ENCODE peak calls at places on chromosome 7, in eight cellular contexts. Y is prostate gland, R is transverse colon, S is heart left ventricle, C is HCT116, O is GM12892, F is stomach, V is A549. M is an unnamed sample.

GRCh38 chr7:73839290-73839689 is 3.0 kb downstream of the METTL27 start:
- DNase-seq in V (no peak), Y (no peak), R (no peak), C (no peak), O (no peak), S (no peak), F (no peak), M (no peak)

GRCh38 chr7:17939111-17939669 is 1.1 kb downstream of the SNX13 start:
- DNase-seq in Y (peak; percentile 7), S (no peak), R (no peak), F (no peak), C (no peak), O (no peak), V (peak; percentile 33), M (peak; percentile 58)

GRCh38 chr7:137916980-137917645 is 70.3 kb upstream of the DGKI start:
- DNase-seq in V (no peak), C (no peak), R (no peak), O (no peak), S (no peak), Y (no peak), F (no peak), M (no peak)

GRCh38 chr7:79050592-79050991 is 402.9 kb downstream of the MAGI2 start:
- DNase-seq in R (no peak), C (no peak), S (no peak), F (no peak), V (no peak), Y (no peak), O (no peak), M (no peak)

GRCh38 chr7:2109936-2110585 is 122.7 kb downstream of the MAD1L1 start:
- DNase-seq in Y (no peak), R (no peak), S (no peak), V (peak; percentile 83), C (peak; percentile 94), O (peak; percentile 63), F (peak; percentile 39), M (peak; percentile 81)

GRCh38 chr7:94030634-94031033 is 26.5 kb upstream of the BET1 start:
- DNase-seq in Y (no peak), R (no peak), F (no peak), O (no peak), S (no peak), V (no peak), C (no peak), M (no peak)

GRCh38 chr7:15686209-15686956 is at the start of gene MEOX2:
- DNase-seq in O (no peak), Y (no peak), S (peak; percentile 90), R (peak; percentile 44), V (peak; percentile 10), C (no peak), F (no peak), M (no peak)

GRCh38 chr7:29494350-29494749 is 69.3 kb upstream of the PRR15 start:
- DNase-seq in S (no peak), V (peak; percentile 36), Y (no peak), C (no peak), R (no peak), F (no peak), O (no peak), M (no peak)

GRCh38 chr7:93249749-93250148 is 17.6 kb downstream of the VPS50 start:
- DNase-seq in O (no peak), C (no peak), V (no peak), S (no peak), R (no peak), Y (no peak), F (no peak), M (no peak)

GRCh38 chr7:49822862-49823261 is 49.4 kb downstream of the VWC2 start:
- DNase-seq in C (no peak), S (no peak), O (no peak), F (no peak), V (no peak), Y (no peak), R (no peak), M (no peak)

GRCh38 chr7:20219062-20219445 is 1.9 kb upstream of the MACC1 start:
- DNase-seq in V (no peak), S (no peak), Y (no peak), R (no peak), C (no peak), F (no peak), O (no peak), M (peak; percentile 65)

GRCh38 chr7:152664636-152665035 is 11.3 kb downstream of the XRCC2 start:
- DNase-seq in F (peak; percentile 29), Y (no peak), O (no peak), C (no peak), S (no peak), V (peak; percentile 40), R (no peak), M (no peak)

GRCh38 chr7:55185321-55185802 is 166.5 kb downstream of the EGFR start:
- DNase-seq in S (no peak), V (no peak), R (no peak), Y (peak; percentile 41), C (no peak), O (no peak), F (no peak), M (no peak)

DNA sequence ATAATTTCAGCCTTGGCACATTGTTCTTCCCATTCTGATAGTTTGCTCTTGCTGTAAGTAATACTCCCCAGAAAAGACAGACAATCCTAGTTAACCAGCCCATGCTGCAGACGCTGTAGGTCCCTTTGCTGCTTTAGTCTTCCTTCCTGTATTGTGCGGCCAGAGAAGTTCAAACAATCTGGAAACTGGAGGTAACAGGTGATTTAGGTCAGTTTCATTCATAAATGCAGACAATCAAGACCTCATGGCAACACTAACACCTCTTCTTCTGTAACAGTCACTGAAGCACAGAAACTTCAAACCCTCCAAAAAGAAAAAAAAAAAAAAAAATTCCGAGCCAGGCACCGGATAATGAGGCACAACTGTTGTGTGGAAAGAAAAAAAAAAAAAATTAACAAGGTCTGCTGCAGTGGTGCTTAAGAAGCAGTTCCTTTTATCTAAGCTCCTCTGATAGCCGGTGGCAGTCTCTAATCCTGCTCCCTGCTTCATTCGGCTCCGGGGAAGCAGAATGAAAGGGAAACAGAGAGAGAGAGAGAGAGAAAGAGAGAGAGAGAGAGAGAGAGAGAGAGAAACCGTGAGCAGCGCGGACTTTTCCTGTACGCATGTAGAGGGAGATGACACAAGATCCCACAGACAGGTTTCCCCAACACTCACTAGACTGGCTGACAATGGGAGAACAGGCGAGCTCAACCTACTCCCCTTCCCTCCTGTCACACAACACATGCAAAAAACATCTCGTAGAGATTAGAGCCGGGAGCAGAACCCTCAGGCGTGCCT is at the start of gene SEMA3A:
- DNase-seq in Y (peak; percentile 10), O (no peak), S (no peak), C (peak; percentile 48), R (peak; percentile 18), F (no peak), V (peak; percentile 86), M (no peak)
- TF ChIP-seq POLR2A in Y (no peak), O (no peak), S (no peak), C (no peak), R (peak; percentile 19), F (no peak), V (no peak), M (no peak)

DNA sequence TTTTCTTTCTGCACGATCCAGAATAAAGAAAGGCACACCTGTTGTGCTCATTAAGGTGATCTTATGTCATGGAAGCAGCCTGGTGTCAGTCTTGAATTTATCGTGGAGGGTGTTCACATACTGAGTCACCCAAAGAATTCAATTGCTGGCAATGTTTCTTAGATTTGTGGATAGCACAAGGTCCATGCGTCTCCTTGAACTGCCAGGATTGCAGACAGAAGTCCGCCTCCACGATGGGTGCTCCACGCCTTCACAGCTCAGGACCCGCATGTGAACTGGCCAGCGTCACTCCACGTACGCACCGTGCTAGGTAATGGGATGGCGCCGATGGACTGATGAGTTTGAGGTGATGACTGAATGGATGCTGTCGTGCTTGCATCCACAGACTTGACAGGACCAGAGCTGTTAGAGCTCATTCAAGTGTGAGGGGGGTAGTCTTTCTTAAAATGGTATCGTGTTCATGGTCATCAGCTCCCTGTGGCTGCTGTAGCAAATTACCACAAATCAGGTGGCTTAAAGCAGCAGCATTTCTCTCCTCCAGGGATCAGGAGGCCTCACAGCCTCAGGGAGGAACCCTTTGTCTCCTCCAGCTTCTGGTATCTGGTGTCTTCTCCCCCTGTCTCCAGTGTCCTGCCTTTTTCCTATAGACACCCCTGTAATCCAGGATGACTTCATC is 65.4 kb upstream of the DNAJB6 start:
- DNase-seq in F (no peak), Y (no peak), R (no peak), V (no peak), O (no peak), C (no peak), S (no peak), M (no peak)
- TF ChIP-seq POLR2A in F (no peak), Y (no peak), R (no peak), V (no peak), O (no peak), C (no peak), S (no peak), M (no peak)

DNA sequence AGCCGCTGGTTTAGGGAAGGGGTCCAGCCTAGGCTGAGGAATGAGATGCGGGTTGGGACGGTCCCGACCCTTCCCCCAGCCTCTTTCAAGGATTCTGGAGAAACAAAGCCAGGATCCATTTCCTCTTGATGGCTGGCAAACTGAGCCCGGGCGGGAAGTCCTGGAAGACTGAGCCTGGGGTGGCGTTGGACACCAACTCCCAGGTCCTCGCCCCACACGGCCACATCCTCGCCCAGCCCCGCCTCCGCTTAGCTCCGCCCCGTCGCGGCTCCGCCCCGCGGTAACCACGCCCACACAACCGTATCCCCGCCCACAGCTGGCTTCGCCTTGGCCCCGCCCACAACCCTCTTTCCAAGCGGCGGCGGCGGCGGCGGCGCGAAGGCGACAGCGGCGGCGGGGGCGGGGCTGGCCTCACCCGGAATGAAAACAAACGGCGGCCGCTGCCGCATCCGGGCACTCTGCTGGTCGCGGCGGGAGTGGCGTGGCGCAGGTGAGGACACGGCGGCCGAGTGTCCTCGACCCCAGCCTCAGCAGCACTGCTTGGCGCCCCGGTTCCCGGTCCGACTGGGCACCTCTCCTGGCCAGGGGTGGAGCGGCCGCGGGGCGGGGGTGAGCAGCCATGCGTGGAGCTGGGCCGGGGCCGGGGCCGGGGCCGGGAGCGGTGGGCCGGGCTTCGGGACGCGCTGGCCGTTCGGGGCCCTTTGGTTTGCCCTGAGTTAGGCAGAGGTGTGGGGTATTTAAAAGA is at the start of gene NUB1:
- DNase-seq in F (peak; percentile 96), S (peak; percentile 94), O (peak; percentile 59), V (peak; percentile 89), C (peak; percentile 61), Y (peak; percentile 92), R (peak; percentile 95), M (peak; percentile 96)
- TF ChIP-seq POLR2A in F (no peak), S (no peak), O (peak; percentile 50), V (peak; percentile 82), C (peak; percentile 38), Y (peak; percentile 86), R (peak; percentile 85), M (peak; percentile 20)

GRCh38 chr7:99381664-99382075 is 7.1 kb downstream of the ARPC1B start:
- DNase-seq in V (no peak), Y (no peak), C (no peak), O (no peak), R (no peak), F (no peak), S (no peak), M (no peak)
- TF ChIP-seq POLR2A in V (no peak), Y (no peak), C (no peak), O (no peak), R (no peak), F (no peak), S (no peak), M (no peak)

M was measured in erythroblast.